ENCODE peak calls at places on chromosomes 2 and 18, in ten cellular contexts. Q is GM12865, P is GM12878, Y is WERI-Rb-1, B is NB4, Z is GM20000, A is foreskin fibroblast, K is ovary, I is cardiac muscle cell, F is AG09309. S is an unnamed sample.

GRCh38 chr18:62486290-62486964 is 36.4 kb upstream of the ZCCHC2 start:
- DNase-seq in Q (peak), P (no peak), Y (no peak), B (peak), Z (no peak), A (no peak), K (no peak), I (peak), F (no peak), S (peak)

GRCh38 chr2:206163251-206163880 is 3.7 kb downstream of the EEF1B2 start:
- DNase-seq in Q (peak), P (no peak), Y (no peak), B (peak), Z (no peak), A (no peak), K (no peak), I (no peak), F (no peak), S (no peak)

GRCh38 chr2:130835766-130836015 is 1.0 kb upstream of the ARHGEF4 start:
- DNase-seq in Q (no peak), P (no peak), Y (no peak), B (no peak), Z (no peak), A (no peak), K (no peak), I (no peak), F (no peak), S (no peak)

GRCh38 chr18:75116809-75117208 is 92.1 kb downstream of the PTGR3 start:
- DNase-seq in Q (no peak), P (no peak), Y (no peak), B (no peak), Z (no peak), A (no peak), K (no peak), I (no peak), F (no peak), S (no peak)

GRCh38 chr2:219175486-219175885 is 1.2 kb downstream of the CNPPD1 start:
- DNase-seq in Q (no peak), P (no peak), Y (no peak), B (no peak), Z (no peak), A (no peak), K (no peak), I (no peak), F (no peak), S (no peak)

GRCh38 chr2:65504814-65505697 is 72.7 kb upstream of the SPRED2 start:
- DNase-seq in Q (no peak), P (no peak), Y (no peak), B (no peak), Z (no peak), A (no peak), K (no peak), I (no peak), F (no peak), S (no peak)

GRCh38 chr18:28584726-28585125 is 407.8 kb upstream of the CDH2 start:
- DNase-seq in Q (no peak), P (no peak), Y (no peak), B (no peak), Z (no peak), A (peak), K (no peak), I (peak), F (peak), S (peak)

GRCh38 chr2:237304763-237305514 is 109.0 kb downstream of the COL6A3 start:
- DNase-seq in Q (no peak), P (no peak), Y (no peak), B (no peak), Z (no peak), A (peak), K (no peak), I (peak), F (peak), S (peak)

GRCh38 chr2:119472749-119473148 is 41.1 kb downstream of the TMEM37 start:
- DNase-seq in Q (no peak), P (no peak), Y (no peak), B (no peak), Z (no peak), A (no peak), K (no peak), I (no peak), F (no peak), S (no peak)

GRCh38 chr18:9153281-9153680 is 16.7 kb downstream of the ANKRD12 start:
- DNase-seq in Q (no peak), P (no peak), Y (no peak), B (no peak), Z (no peak), A (no peak), K (no peak), I (peak), F (no peak), S (no peak)

GRCh38 chr2:223062304-223062845 is 10.4 kb downstream of the KCNE4 start:
- DNase-seq in Q (no peak), P (no peak), Y (no peak), B (no peak), Z (no peak), A (no peak), K (no peak), I (no peak), F (no peak), S (no peak)

GRCh38 chr18:76376668-76377358 is 118.2 kb downstream of the ZNF516 start:
- DNase-seq in Q (no peak), P (no peak), Y (no peak), B (no peak), Z (no peak), A (no peak), K (no peak), I (no peak), F (no peak), S (no peak)

GRCh38 chr2:189076572-189076971 is 102.4 kb downstream of the COL3A1 start:
- DNase-seq in Q (no peak), P (no peak), Y (no peak), B (no peak), Z (no peak), A (no peak), K (no peak), I (peak), F (no peak), S (peak)

GRCh38 chr2:177353084-177353483 is 39.5 kb upstream of the AGPS start:
- DNase-seq in Q (no peak), P (no peak), Y (no peak), B (peak), Z (no peak), A (no peak), K (no peak), I (peak), F (peak), S (no peak)

GRCh38 chr2:164388511-164388910 is 232.8 kb downstream of the GRB14 start:
- DNase-seq in Q (peak), P (peak), Y (no peak), B (peak), Z (peak), A (no peak), K (no peak), I (peak), F (peak), S (peak)

GRCh38 chr2:144183744-144184143 is 336.2 kb downstream of the ZEB2 start:
- DNase-seq in Q (peak), P (peak), Y (no peak), B (peak), Z (peak), A (peak), K (no peak), I (no peak), F (peak), S (no peak)

GRCh38 chr2:2633017-2633416 is 301.9 kb upstream of the MYT1L start:
- DNase-seq in Q (no peak), P (no peak), Y (no peak), B (no peak), Z (no peak), A (no peak), K (no peak), I (no peak), F (no peak), S (no peak)

GRCh38 chr2:240567137-240567871 is 980 bp upstream of the RNPEPL1 start:
- DNase-seq in Q (peak), P (no peak), Y (peak), B (peak), Z (no peak), A (no peak), K (peak), I (no peak), F (no peak), S (peak)

GRCh38 chr2:182655750-182656149 is 60.3 kb upstream of the DNAJC10 start:
- DNase-seq in Q (no peak), P (no peak), Y (no peak), B (no peak), Z (no peak), A (no peak), K (no peak), I (no peak), F (no peak), S (no peak)

GRCh38 chr2:118477111-118477517 is 370.3 kb downstream of the EN1 start:
- DNase-seq in Q (no peak), P (no peak), Y (no peak), B (no peak), Z (no peak), A (no peak), K (no peak), I (no peak), F (no peak), S (no peak)

GRCh38 chr2:197890160-197890559 is 85.8 kb downstream of the PLCL1 start:
- DNase-seq in Q (no peak), P (no peak), Y (no peak), B (no peak), Z (no peak), A (no peak), K (no peak), I (peak), F (no peak), S (peak)

GRCh38 chr2:63741884-63742583 is 99.7 kb upstream of the UGP2 start:
- DNase-seq in Q (no peak), P (no peak), Y (no peak), B (no peak), Z (no peak), A (peak), K (no peak), I (peak), F (no peak), S (no peak)

GRCh38 chr2:163207706-163208370 is 369.3 kb upstream of the KCNH7 start:
- DNase-seq in Q (no peak), P (no peak), Y (no peak), B (no peak), Z (no peak), A (no peak), K (no peak), I (no peak), F (no peak), S (peak)

GRCh38 chr2:73850009-73850408 is 21.2 kb downstream of the STAMBP start:
- DNase-seq in Q (no peak), P (no peak), Y (no peak), B (no peak), Z (no peak), A (no peak), K (no peak), I (no peak), F (no peak), S (no peak)

GRCh38 chr2:163713534-163714311 is 22.1 kb downstream of the FIGN start:
- DNase-seq in Q (no peak), P (no peak), Y (no peak), B (no peak), Z (no peak), A (no peak), K (no peak), I (no peak), F (no peak), S (no peak)

GRCh38 chr2:197208841-197209240 is 101.7 kb downstream of the ANKRD44 start:
- DNase-seq in Q (no peak), P (no peak), Y (no peak), B (no peak), Z (no peak), A (no peak), K (no peak), I (no peak), F (no peak), S (no peak)

GRCh38 chr2:239319261-239319661 is 81.6 kb downstream of the HDAC4 start:
- DNase-seq in Q (no peak), P (no peak), Y (no peak), B (no peak), Z (no peak), A (peak), K (peak), I (no peak), F (no peak), S (no peak)

GRCh38 chr2:157480182-157480961 is 36.5 kb upstream of the CYTIP start:
- DNase-seq in Q (peak), P (no peak), Y (no peak), B (no peak), Z (no peak), A (peak), K (no peak), I (peak), F (peak), S (peak)

GRCh38 chr2:104701471-104701911 is 152.4 kb upstream of the POU3F3 start:
- DNase-seq in Q (no peak), P (no peak), Y (no peak), B (no peak), Z (no peak), A (no peak), K (no peak), I (no peak), F (no peak), S (no peak)

GRCh38 chr2:10140841-10141610 is 18.5 kb downstream of the RRM2 start:
- DNase-seq in Q (no peak), P (no peak), Y (no peak), B (no peak), Z (no peak), A (no peak), K (peak), I (no peak), F (no peak), S (no peak)

DNA sequence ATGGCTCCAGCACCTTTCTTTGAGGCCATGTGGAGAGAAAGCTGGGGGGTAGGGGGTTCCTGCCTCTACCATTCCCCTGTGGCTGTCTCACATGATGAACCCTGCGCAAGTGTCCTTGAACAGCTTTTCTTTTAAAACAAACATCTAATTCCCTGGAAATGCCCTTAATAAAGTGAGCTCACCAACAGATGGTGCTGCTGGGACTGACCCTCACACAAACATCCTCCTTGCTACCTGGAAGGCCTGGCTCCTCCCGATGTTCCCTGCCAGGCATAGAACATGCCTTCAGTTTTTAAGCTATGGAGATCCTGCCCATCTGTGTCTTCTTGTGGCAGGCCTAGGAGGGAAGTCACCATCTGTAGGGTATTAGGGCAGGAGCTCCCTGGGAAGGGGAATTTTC is 60.7 kb upstream of the GATA6 start:
- DNase-seq in Q (no peak), P (no peak), Y (no peak), B (no peak), Z (no peak), A (no peak), K (no peak), I (peak), F (no peak), S (peak)
- TF ChIP-seq CTCF in Q (no peak), P (no peak), Y (no peak), B (no peak), Z (no peak), A (no peak), K (no peak), I (peak), F (peak), S (no peak)

DNA sequence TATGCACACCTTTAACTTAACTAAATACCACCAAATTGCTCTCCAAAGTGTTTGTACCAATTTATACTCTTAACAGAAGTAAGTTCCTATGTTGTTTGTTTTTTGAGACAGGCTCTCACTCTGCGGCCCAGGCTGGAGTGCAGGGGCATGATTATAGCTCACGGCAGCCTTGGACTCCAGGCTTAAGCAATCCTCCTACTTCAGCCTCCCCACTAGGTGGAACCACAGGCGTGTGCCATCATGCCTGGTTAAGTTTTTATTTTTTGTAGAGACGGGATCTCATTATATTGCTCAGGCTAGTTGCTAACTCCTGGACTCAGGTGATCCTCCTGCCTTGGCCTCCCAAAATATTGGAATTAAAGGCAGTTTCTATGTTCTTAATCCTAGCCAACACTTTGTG is 13.1 kb upstream of the NAB1 start:
- DNase-seq in Q (peak), P (no peak), Y (no peak), B (peak), Z (no peak), A (no peak), K (no peak), I (no peak), F (no peak), S (peak)
- TF ChIP-seq CTCF in Q (peak), P (peak), Y (no peak), B (no peak), Z (no peak), A (no peak), K (no peak), I (peak), F (peak), S (peak)

GRCh38 chr2:38477006-38477405 is 99.9 kb upstream of the ATL2 start:
- DNase-seq in Q (no peak), P (no peak), Y (peak), B (no peak), Z (no peak), A (no peak), K (no peak), I (no peak), F (no peak), S (no peak)
- TF ChIP-seq CTCF in Q (no peak), P (no peak), Y (peak), B (no peak), Z (no peak), A (no peak), K (no peak), I (no peak), F (no peak), S (no peak)

GRCh38 chr2:137943948-137944347 is 20.3 kb upstream of the HNMT start:
- DNase-seq in Q (no peak), P (no peak), Y (no peak), B (no peak), Z (no peak), A (no peak), K (no peak), I (no peak), F (no peak), S (no peak)
- TF ChIP-seq CTCF in Q (no peak), P (no peak), Y (no peak), B (no peak), Z (no peak), A (peak), K (no peak), I (no peak), F (no peak), S (no peak)